ENCODE peak calls at places on chromosome 19, in seven cellular contexts. R is heart right ventricle, Z is hepatocyte, F is testis, C is bronchial epithelial cell, T is stomach, H is pancreas. O is an unnamed sample.

GRCh38 chr19:47671499-47671898 is 41.7 kb upstream of the EHD2 start:
- DNase-seq in R (no peak), Z (no peak), F (no peak), C (no peak), T (no peak), H (no peak), O (no peak)

GRCh38 chr19:8688930-8689329 is 9.7 kb downstream of the ACTL9 start:
- DNase-seq in R (no peak), Z (no peak), F (no peak), C (no peak), T (no peak), H (no peak), O (no peak)

GRCh38 chr19:28815257-28815656 is 397.7 kb downstream of the UQCRFS1 start:
- DNase-seq in R (no peak), Z (no peak), F (no peak), C (no peak), T (no peak), H (no peak), O (no peak)

GRCh38 chr19:18278521-18279265 is 2.7 kb downstream of the JUND start:
- DNase-seq in R (no peak), Z (no peak), F (no peak), C (no peak), T (peak; percentile 52), H (peak; percentile 50), O (peak; percentile 60)

GRCh38 chr19:46850228-46851203 is at the start of gene AP2S1:
- DNase-seq in R (peak; percentile 98), Z (peak; percentile 97), F (peak; percentile 99), C (peak; percentile 99), T (peak; percentile 94), H (peak; percentile 96), O (peak; percentile 94)

GRCh38 chr19:17753976-17754375 is 2.7 kb downstream of the FCHO1 start:
- DNase-seq in R (no peak), Z (no peak), F (no peak), C (no peak), T (no peak), H (no peak), O (no peak)

GRCh38 chr19:49677232-49677881 is at the start of gene PRMT1:
- DNase-seq in R (no peak), Z (peak; percentile 75), F (no peak), C (no peak), T (no peak), H (peak; percentile 61), O (peak; percentile 76)

GRCh38 chr19:28554321-28555091 is 658.4 kb downstream of the UQCRFS1 start:
- DNase-seq in R (no peak), Z (no peak), F (no peak), C (no peak), T (no peak), H (no peak), O (no peak)

GRCh38 chr19:31408460-31409124 is 59.4 kb upstream of the TSHZ3 start:
- DNase-seq in R (peak; percentile 29), Z (peak; percentile 38), F (no peak), C (peak; percentile 87), T (no peak), H (no peak), O (no peak)

GRCh38 chr19:44069415-44069814 is 2.5 kb upstream of the ZNF284 start:
- DNase-seq in R (no peak), Z (no peak), F (no peak), C (no peak), T (no peak), H (no peak), O (no peak)

GRCh38 chr19:44076325-44076724 is 4.4 kb downstream of the ZNF284 start:
- DNase-seq in R (no peak), Z (no peak), F (no peak), C (no peak), T (no peak), H (no peak), O (no peak)

GRCh38 chr19:44071824-44072542 is at the start of gene ZNF284:
- DNase-seq in R (peak; percentile 91), Z (peak; percentile 93), F (peak; percentile 95), C (peak; percentile 88), T (peak; percentile 84), H (peak; percentile 86), O (peak; percentile 89)

GRCh38 chr19:44072543-44073401 is 813 bp downstream of the ZNF284 start:
- DNase-seq in R (no peak), Z (peak; percentile 20), F (no peak), C (peak; percentile 14), T (no peak), H (no peak), O (no peak)
- TF ChIP-seq CTCF in R (no peak), Z (peak; percentile 25), F (no peak), C (no peak), T (no peak), H (no peak), O (no peak)

GRCh38 chr19:54412877-54413276 is 2.4 kb upstream of the TTYH1 start:
- DNase-seq in R (no peak), Z (no peak), F (no peak), C (no peak), T (no peak), H (no peak), O (no peak)

GRCh38 chr19:54415901-54416621 is 797 bp downstream of the TTYH1 start:
- DNase-seq in R (no peak), Z (no peak), F (no peak), C (no peak), T (no peak), H (no peak), O (no peak)

GRCh38 chr19:54414156-54414555 is 1.1 kb upstream of the TTYH1 start:
- DNase-seq in R (no peak), Z (no peak), F (no peak), C (no peak), T (no peak), H (no peak), O (no peak)

GRCh38 chr19:54416695-54417491 is 1.6 kb downstream of the TTYH1 start:
- DNase-seq in R (no peak), Z (no peak), F (no peak), C (no peak), T (no peak), H (no peak), O (no peak)

GRCh38 chr19:54415208-54415900 is at the start of gene TTYH1:
- DNase-seq in R (no peak), Z (no peak), F (peak; percentile 59), C (no peak), T (no peak), H (no peak), O (no peak)
- H3K4me3 ChIP-seq in R (peak within 1 kb of the TSS; percentile 22), Z (no peak within 1 kb of the TSS), F (peak within 1 kb of the TSS; percentile 49), C (no peak within 1 kb of the TSS), T (peak within 1 kb of the TSS; percentile 20), H (peak within 1 kb of the TSS; percentile 44), O (no peak within 1 kb of the TSS)

DNA sequence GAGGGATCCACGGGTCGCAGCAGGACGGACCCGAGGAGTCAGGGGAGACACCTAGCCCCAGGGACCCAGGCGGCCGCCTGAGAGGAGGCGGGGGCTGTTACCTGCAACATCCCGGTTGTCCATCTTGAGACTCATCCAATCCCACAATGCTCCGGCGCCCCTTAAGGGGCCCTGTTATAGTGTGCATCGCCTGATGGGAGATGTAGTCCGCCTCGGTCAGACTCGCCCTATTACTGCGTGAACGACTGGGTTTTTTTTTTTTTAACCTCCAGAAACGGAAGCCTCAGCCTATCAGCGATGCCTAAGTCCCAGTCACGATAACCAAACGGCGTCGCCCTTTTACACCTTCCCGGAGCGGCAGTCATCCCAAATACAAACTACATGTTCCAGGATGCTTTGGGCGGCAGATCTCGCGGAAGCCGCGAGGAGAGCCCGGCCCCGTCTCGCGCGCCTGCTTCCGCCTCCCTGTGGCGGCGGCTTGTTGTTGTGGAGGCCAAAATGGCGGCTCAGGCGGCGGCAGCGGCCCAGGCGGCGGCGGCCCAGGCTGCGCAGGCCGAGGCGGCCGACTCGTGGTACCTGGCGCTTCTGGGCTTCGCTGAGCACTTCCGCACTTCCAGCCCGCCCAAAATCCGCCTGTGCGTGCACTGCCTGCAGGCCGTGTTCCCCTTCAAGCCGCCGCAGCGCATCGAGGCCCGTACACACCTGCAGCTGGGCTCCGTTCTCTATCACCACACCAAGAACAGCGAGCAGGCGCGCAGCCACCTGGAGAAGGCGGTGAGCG is at the start of the genes MAU2 and SUGP1:
- DNase-seq in R (peak; percentile 89), Z (peak; percentile 95), F (peak; percentile 96), C (peak; percentile 90), T (peak; percentile 90), H (peak; percentile 84), O (peak; percentile 94)
- TF ChIP-seq CTCF in R (no peak), Z (peak; percentile 26), F (peak; percentile 28), C (peak; percentile 21), T (no peak), H (peak; percentile 8), O (no peak)

GRCh38 chr19:57687363-57688010 is 5.7 kb downstream of the ZNF551 start:
- DNase-seq in R (no peak), Z (no peak), F (no peak), C (no peak), T (no peak), H (no peak), O (no peak)
- H3K4me3 ChIP-seq in R (no peak overlapping the region), Z (no peak overlapping the region), F (no peak overlapping the region), C (no peak overlapping the region), T (no peak overlapping the region), H (no peak overlapping the region), O (no peak overlapping the region)

GRCh38 chr19:13036366-13036976 is 41.2 kb downstream of the NFIX start:
- DNase-seq in R (no peak), Z (peak; percentile 68), F (no peak), C (peak; percentile 80), T (peak; percentile 66), H (no peak), O (peak; percentile 81)
- TF ChIP-seq CTCF in R (no peak), Z (peak; percentile 19), F (no peak), C (peak; percentile 45), T (no peak), H (no peak), O (no peak)

DNA sequence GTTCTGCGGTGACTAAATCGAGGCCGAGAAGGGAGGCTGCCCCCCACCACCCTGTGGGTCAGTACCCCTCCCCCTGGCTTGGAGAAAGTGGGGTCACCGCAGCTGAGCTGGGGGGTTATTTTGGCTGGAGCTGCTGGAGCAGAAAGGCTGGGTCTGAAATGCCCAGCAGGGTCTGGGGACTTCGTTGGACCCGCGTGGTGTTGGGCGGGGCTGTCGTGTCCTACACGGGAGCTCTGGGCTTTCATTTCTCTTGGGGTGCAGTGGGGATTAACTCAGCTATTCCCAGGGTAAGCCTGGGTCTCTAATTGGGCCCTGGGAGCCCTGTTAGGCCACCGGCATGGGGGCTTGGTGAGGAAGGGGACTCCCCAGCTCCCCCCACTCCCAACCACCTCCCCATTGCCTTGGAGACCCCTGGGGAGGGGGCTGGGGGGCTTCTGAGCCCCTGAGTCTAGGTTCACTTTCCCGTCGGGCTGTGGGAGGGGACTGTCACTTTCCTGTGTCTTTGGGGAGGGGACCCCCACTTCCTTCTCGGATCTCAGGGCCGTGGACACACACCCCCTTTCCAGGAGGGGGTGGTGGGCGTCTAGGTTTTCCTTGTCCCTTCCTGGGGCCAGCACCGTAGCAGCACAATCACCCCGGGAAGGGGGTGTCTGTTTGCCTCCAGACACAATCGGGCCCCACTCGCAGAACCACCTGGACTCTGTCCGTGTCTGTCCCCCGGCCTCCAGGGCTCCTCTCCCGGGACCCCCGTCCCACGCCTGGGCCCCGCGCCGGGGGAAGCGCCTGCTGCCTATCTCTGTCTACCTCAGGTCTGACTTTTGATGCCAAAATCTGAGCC is 10.2 kb upstream of the WDR18 start:
- DNase-seq in R (no peak), Z (peak; percentile 24), F (no peak), C (no peak), T (no peak), H (no peak), O (no peak)
- H3K4me3 ChIP-seq in R (no peak overlapping the region), Z (no peak overlapping the region), F (no peak overlapping the region), C (no peak overlapping the region), T (no peak overlapping the region), H (no peak overlapping the region), O (no peak overlapping the region)

GRCh38 chr19:50705422-50706019 is 14.1 kb downstream of the SHANK1 start:
- DNase-seq in R (no peak), Z (peak; percentile 61), F (peak; percentile 36), C (peak; percentile 38), T (no peak), H (no peak), O (no peak)
- TF ChIP-seq CTCF in R (peak; percentile 20), Z (peak; percentile 56), F (no peak), C (peak; percentile 56), T (no peak), H (no peak), O (no peak)